ENCODE peak calls at places on chromosome 4, in four cellular contexts. Q is hippocampal formation; S is dermis microvascular lymphatic vessel endothelial cell; X is stimulated activated CD4-positive, alpha-beta T cell treated with anti-CD3 and anti-CD28 coated beads, TNF-alpha, amount 100 ng/mL, for 48 hours. H is an unnamed sample.

GRCh38 chr4:156999175-156999517 is 27.5 kb upstream of the PDGFC start:
- DNase-seq in Q (no peak), S (peak), X (no peak), H (no peak)

GRCh38 chr4:25433966-25434667 is 57.1 kb downstream of the ANAPC4 start:
- DNase-seq in Q (no peak), S (no peak), X (no peak), H (no peak)

GRCh38 chr4:42671431-42672194 is 14.7 kb upstream of the ATP8A1 start:
- DNase-seq in Q (no peak), S (peak), X (peak), H (no peak)

GRCh38 chr4:3344104-3344503 is 51.3 kb downstream of the RGS12 start:
- DNase-seq in Q (no peak), S (no peak), X (no peak), H (no peak)

GRCh38 chr4:170853422-170854021 is 763.8 kb upstream of the AADAT start:
- DNase-seq in Q (no peak), S (no peak), X (no peak), H (peak)

GRCh38 chr4:44100456-44100855 is 348.2 kb downstream of the KCTD8 start:
- DNase-seq in Q (no peak), S (peak), X (no peak), H (no peak)

GRCh38 chr4:6688879-6689505 is 4.7 kb upstream of the S100P start:
- DNase-seq in Q (no peak), S (no peak), X (peak), H (no peak)

GRCh38 chr4:40998680-40999358 is 215.5 kb downstream of the APBB2 start:
- DNase-seq in Q (no peak), S (peak), X (no peak), H (no peak)

GRCh38 chr4:6563935-6564645 is 10.9 kb upstream of the MAN2B2 start:
- DNase-seq in Q (no peak), S (no peak), X (no peak), H (no peak)

GRCh38 chr4:150156543-150156942 is 78.3 kb downstream of the DCLK2 start:
- DNase-seq in Q (no peak), S (no peak), X (no peak), H (no peak)

GRCh38 chr4:105135746-105136145 is 10.9 kb upstream of the TET2 start:
- DNase-seq in Q (no peak), S (no peak), X (no peak), H (no peak)

GRCh38 chr4:55172694-55173287 is 47.4 kb upstream of the KDR start:
- DNase-seq in Q (no peak), S (peak), X (no peak), H (no peak)

GRCh38 chr4:150593996-150594395 is 12.0 kb downstream of the MAB21L2 start:
- DNase-seq in Q (no peak), S (peak), X (no peak), H (peak)

GRCh38 chr4:35250771-35251170 is 993.5 kb downstream of the ARAP2 start:
- DNase-seq in Q (no peak), S (no peak), X (no peak), H (no peak)

GRCh38 chr4:80004319-80004718 is 68.7 kb downstream of the ANTXR2 start:
- DNase-seq in Q (no peak), S (no peak), X (no peak), H (no peak)